ENCODE peak calls at places on chromosomes 13 and 19, in eight cellular contexts. N, M, O, I, E, J, P and T are unnamed samples.

GRCh38 chr13:41465215-41465907 is 8.0 kb downstream of the RGCC start:
- DNase-seq in N (no peak), M (peak; percentile 58), O (no peak), I (peak; percentile 71), E (peak; percentile 52), J (no peak), P (peak; percentile 90), T (peak; percentile 11)

GRCh38 chr19:50371914-50372475 is 4.3 kb upstream of the NR1H2 start:
- DNase-seq in N (no peak), M (no peak), O (no peak), I (no peak), E (no peak), J (no peak), P (no peak), T (no peak)

GRCh38 chr13:108003626-108004025 is 211.7 kb downstream of the LIG4 start:
- DNase-seq in N (no peak), M (no peak), O (no peak), I (no peak), E (no peak), J (no peak), P (no peak), T (no peak)

GRCh38 chr19:7349961-7350711 is 1.4 kb downstream of the ARHGEF18 start:
- DNase-seq in N (no peak), M (no peak), O (no peak), I (peak; percentile 29), E (no peak), J (peak; percentile 9), P (no peak), T (no peak)

GRCh38 chr13:95212962-95213850 is 88.0 kb downstream of the ABCC4 start:
- DNase-seq in N (no peak), M (no peak), O (no peak), I (no peak), E (no peak), J (no peak), P (no peak), T (no peak)

GRCh38 chr19:5071579-5071978 is 102.7 kb downstream of the KDM4B start:
- DNase-seq in N (no peak), M (no peak), O (no peak), I (no peak), E (no peak), J (no peak), P (no peak), T (no peak)

GRCh38 chr13:102606537-102607309 is 9.9 kb downstream of the TPP2 start:
- DNase-seq in N (no peak), M (no peak), O (no peak), I (no peak), E (no peak), J (no peak), P (no peak), T (no peak)

GRCh38 chr13:57925250-57925649 is 293.7 kb downstream of the PCDH17 start:
- DNase-seq in N (no peak), M (no peak), O (no peak), I (no peak), E (no peak), J (no peak), P (no peak), T (no peak)

GRCh38 chr13:40488869-40489391 is 177.5 kb downstream of the FOXO1 start:
- DNase-seq in N (no peak), M (no peak), O (no peak), I (no peak), E (no peak), J (no peak), P (no peak), T (no peak)

GRCh38 chr13:114161028-114161556 is 18.0 kb upstream of the CFAP97D2 start:
- DNase-seq in N (no peak), M (no peak), O (no peak), I (no peak), E (no peak), J (no peak), P (no peak), T (no peak)

GRCh38 chr19:35785087-35785627 is 9.8 kb downstream of the ARHGAP33 start:
- DNase-seq in N (no peak), M (no peak), O (no peak), I (no peak), E (no peak), J (no peak), P (no peak), T (no peak)

GRCh38 chr13:93709511-93710244 is 483.1 kb downstream of the GPC6 start:
- DNase-seq in N (no peak), M (no peak), O (no peak), I (no peak), E (no peak), J (no peak), P (no peak), T (no peak)

GRCh38 chr19:55632463-55632834 is 8.1 kb upstream of the ZNF784 start:
- DNase-seq in N (peak; percentile 90), M (peak; percentile 63), O (peak; percentile 83), I (peak; percentile 67), E (peak; percentile 95), J (peak; percentile 93), P (peak; percentile 79), T (peak; percentile 93)

GRCh38 chr13:21676611-21677021 is 5.7 kb downstream of the FGF9 start:
- DNase-seq in N (no peak), M (peak; percentile 24), O (peak; percentile 75), I (no peak), E (peak; percentile 41), J (no peak), P (no peak), T (no peak)

GRCh38 chr19:18763674-18764590 is 27.2 kb downstream of the COMP start:
- DNase-seq in N (no peak), M (peak; percentile 81), O (no peak), I (no peak), E (no peak), J (no peak), P (no peak), T (peak; percentile 22)

GRCh38 chr19:31058676-31059075 is 290.6 kb downstream of the TSHZ3 start:
- DNase-seq in N (no peak), M (no peak), O (no peak), I (no peak), E (no peak), J (no peak), P (no peak), T (no peak)

GRCh38 chr19:48678201-48678600 is 5.4 kb upstream of the NTN5 start:
- DNase-seq in N (no peak), M (no peak), O (no peak), I (no peak), E (peak; percentile 73), J (no peak), P (no peak), T (no peak)

GRCh38 chr13:109677206-109677605 is 109.2 kb downstream of the IRS2 start:
- DNase-seq in N (no peak), M (no peak), O (no peak), I (no peak), E (no peak), J (no peak), P (no peak), T (no peak)

GRCh38 chr19:5128932-5129389 is 160.0 kb downstream of the KDM4B start:
- DNase-seq in N (no peak), M (no peak), O (no peak), I (no peak), E (peak; percentile 57), J (peak; percentile 79), P (no peak), T (no peak)

GRCh38 chr13:44249439-44249838 is 124.2 kb upstream of the SERP2 start:
- DNase-seq in N (no peak), M (peak; percentile 26), O (no peak), I (no peak), E (no peak), J (peak; percentile 70), P (no peak), T (no peak)

GRCh38 chr13:100916943-100917342 is 242.3 kb upstream of the TMTC4 start:
- DNase-seq in N (no peak), M (no peak), O (no peak), I (no peak), E (no peak), J (no peak), P (no peak), T (no peak)

GRCh38 chr13:43529796-43530195 is 257.0 kb downstream of the ENOX1 start:
- DNase-seq in N (no peak), M (no peak), O (no peak), I (no peak), E (no peak), J (no peak), P (no peak), T (no peak)

GRCh38 chr19:46639356-46640061 is 3.5 kb upstream of the GNG8 start:
- DNase-seq in N (no peak), M (peak; percentile 66), O (peak; percentile 77), I (no peak), E (no peak), J (peak; percentile 75), P (no peak), T (no peak)

GRCh38 chr13:113560645-113561416 is 23.7 kb upstream of the TFDP1 start:
- DNase-seq in N (no peak), M (no peak), O (no peak), I (no peak), E (peak; percentile 23), J (no peak), P (no peak), T (no peak)

GRCh38 chr19:7932276-7932929 is 6.5 kb upstream of the CTXN1 start:
- DNase-seq in N (no peak), M (no peak), O (no peak), I (no peak), E (no peak), J (peak; percentile 26), P (no peak), T (no peak)

GRCh38 chr19:912181-913079 is 589 bp downstream of the R3HDM4 start:
- DNase-seq in N (no peak), M (no peak), O (no peak), I (no peak), E (no peak), J (peak; percentile 56), P (no peak), T (no peak)

GRCh38 chr13:114024603-114025431 is 50.9 kb upstream of the C13orf46 start:
- DNase-seq in N (no peak), M (no peak), O (no peak), I (no peak), E (no peak), J (no peak), P (no peak), T (no peak)